ENCODE peak calls at places on chromosome X, in eight cellular contexts. O, C, K, B, D, Z, L and R are unnamed samples.

GRCh38 chrX:119181491-119181890 is 53.9 kb upstream of the KIAA1210 start:
- DNase-seq in O (peak; percentile 12), C (no peak), K (no peak), B (no peak), D (no peak), Z (no peak), L (peak; percentile 36), R (no peak)

GRCh38 chrX:37504991-37505390 is 66.5 kb upstream of the LANCL3 start:
- DNase-seq in O (no peak), C (no peak), K (no peak), B (no peak), D (no peak), Z (no peak), L (no peak), R (no peak)

GRCh38 chrX:79270401-79270800 is 96.7 kb downstream of the ITM2A start:
- DNase-seq in O (no peak), C (peak; percentile 44), K (no peak), B (peak; percentile 42), D (no peak), Z (peak; percentile 46), L (peak; percentile 8), R (peak; percentile 41)

GRCh38 chrX:97039363-97040029 is 155.8 kb downstream of the RPA4 start:
- DNase-seq in O (no peak), C (peak; percentile 53), K (peak; percentile 26), B (no peak), D (no peak), Z (no peak), L (peak; percentile 81), R (no peak)

GRCh38 chrX:115400960-115401359 is 111.4 kb downstream of the LUZP4 start:
- DNase-seq in O (no peak), C (no peak), K (no peak), B (no peak), D (no peak), Z (no peak), L (no peak), R (no peak)

GRCh38 chrX:39731735-39732134 is 366.0 kb downstream of the BCOR start:
- DNase-seq in O (no peak), C (no peak), K (no peak), B (no peak), D (no peak), Z (no peak), L (no peak), R (no peak)

GRCh38 chrX:115898382-115899001 is 272.1 kb upstream of the AGTR2 start:
- DNase-seq in O (peak; percentile 81), C (no peak), K (peak; percentile 29), B (no peak), D (no peak), Z (no peak), L (no peak), R (no peak)

GRCh38 chrX:47690175-47690574 is 31.2 kb upstream of the UXT start:
- DNase-seq in O (no peak), C (no peak), K (no peak), B (no peak), D (no peak), Z (no peak), L (peak; percentile 3), R (no peak)

GRCh38 chrX:31702208-31702607 is 630.4 kb upstream of the FTHL17 start:
- DNase-seq in O (no peak), C (no peak), K (no peak), B (no peak), D (no peak), Z (no peak), L (no peak), R (no peak)

GRCh38 chrX:139823806-139824205 is 109.0 kb downstream of the ATP11C start:
- DNase-seq in O (no peak), C (no peak), K (peak; percentile 25), B (no peak), D (no peak), Z (no peak), L (no peak), R (no peak)

GRCh38 chrX:80808854-80809493 is 703 bp downstream of the BRWD3 start:
- DNase-seq in O (no peak), C (peak; percentile 6), K (no peak), B (peak; percentile 18), D (no peak), Z (no peak), L (no peak), R (no peak)

GRCh38 chrX:123603516-123603915 is 129.3 kb downstream of the THOC2 start:
- DNase-seq in O (no peak), C (no peak), K (no peak), B (no peak), D (no peak), Z (no peak), L (no peak), R (no peak)

GRCh38 chrX:129318375-129318774 is 204.9 kb downstream of the SMARCA1 start:
- DNase-seq in O (peak; percentile 21), C (no peak), K (peak; percentile 35), B (no peak), D (no peak), Z (no peak), L (peak; percentile 34), R (no peak)

GRCh38 chrX:30906726-30907125 is 17.7 kb upstream of the TAB3 start:
- DNase-seq in O (no peak), C (no peak), K (peak; percentile 54), B (no peak), D (no peak), Z (no peak), L (peak; percentile 20), R (no peak)

DNA sequence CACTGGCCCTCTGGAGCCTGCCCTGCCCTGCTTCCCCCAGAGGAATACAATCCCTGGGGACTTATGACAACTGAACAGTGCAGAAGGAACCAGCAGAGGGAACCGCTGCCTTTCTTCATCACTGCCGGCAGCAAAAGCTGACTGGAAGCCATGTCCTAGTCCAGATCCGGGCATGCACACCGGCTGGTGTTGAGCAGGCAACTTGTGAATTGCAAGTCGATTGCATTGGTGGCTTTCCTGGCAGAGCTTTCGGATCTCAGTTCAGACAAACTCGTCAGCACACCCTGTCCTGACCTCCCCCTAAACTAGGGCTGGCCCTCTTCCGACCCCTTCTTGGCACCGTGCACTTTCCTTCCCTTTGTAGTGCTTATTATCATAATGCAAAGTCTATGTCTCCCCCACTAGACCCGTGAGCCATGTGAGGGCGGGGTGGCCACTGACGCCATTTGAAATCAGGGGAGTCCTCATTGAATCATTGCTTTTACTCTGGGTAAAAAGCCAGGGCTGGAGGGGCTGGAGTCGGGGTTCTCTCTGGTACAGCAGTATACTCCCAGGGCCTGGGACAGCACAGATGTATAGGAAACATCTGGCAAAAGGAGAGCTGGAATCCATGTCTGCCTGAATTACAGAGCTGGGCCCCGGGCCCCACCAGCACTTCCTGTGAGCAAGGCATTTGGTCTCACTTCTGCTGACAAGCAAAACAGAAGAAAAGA is 1.8 kb downstream of the ARHGAP4 start:
- DNase-seq in O (peak; percentile 58), C (no peak), K (peak; percentile 44), B (no peak), D (no peak), Z (no peak), L (peak; percentile 64), R (peak; percentile 62)
- TF ChIP-seq CTCF in O (peak; percentile 75), C (peak; percentile 37), K (peak; percentile 25), B (no peak), D (peak; percentile 45), Z (peak; percentile 22), L (peak; percentile 21), R (peak; percentile 52)

DNA sequence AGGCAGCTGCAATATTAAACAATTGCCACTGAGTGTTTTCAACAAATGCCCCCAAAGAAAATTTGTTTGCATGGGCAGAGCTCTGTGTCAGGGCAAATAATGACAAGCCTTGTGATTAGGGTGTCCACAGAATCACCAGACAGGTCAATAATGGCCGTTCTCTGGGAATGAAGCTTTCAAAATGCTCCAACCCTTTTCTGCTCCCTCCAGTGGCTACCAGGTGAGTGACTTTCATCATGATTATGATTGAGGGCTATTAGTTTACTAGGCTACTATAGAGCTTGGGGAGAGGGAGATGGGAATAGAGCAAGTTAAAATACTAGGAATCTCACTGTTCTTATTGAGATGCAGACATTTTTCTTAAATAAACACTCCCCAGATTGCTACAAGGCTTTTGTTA is 23.5 kb downstream of the IRS4 start:
- DNase-seq in O (peak; percentile 0), C (no peak), K (no peak), B (no peak), D (no peak), Z (no peak), L (no peak), R (no peak)
- TF ChIP-seq CTCF in O (no peak), C (no peak), K (no peak), B (no peak), D (no peak), Z (no peak), L (no peak), R (no peak)

DNA sequence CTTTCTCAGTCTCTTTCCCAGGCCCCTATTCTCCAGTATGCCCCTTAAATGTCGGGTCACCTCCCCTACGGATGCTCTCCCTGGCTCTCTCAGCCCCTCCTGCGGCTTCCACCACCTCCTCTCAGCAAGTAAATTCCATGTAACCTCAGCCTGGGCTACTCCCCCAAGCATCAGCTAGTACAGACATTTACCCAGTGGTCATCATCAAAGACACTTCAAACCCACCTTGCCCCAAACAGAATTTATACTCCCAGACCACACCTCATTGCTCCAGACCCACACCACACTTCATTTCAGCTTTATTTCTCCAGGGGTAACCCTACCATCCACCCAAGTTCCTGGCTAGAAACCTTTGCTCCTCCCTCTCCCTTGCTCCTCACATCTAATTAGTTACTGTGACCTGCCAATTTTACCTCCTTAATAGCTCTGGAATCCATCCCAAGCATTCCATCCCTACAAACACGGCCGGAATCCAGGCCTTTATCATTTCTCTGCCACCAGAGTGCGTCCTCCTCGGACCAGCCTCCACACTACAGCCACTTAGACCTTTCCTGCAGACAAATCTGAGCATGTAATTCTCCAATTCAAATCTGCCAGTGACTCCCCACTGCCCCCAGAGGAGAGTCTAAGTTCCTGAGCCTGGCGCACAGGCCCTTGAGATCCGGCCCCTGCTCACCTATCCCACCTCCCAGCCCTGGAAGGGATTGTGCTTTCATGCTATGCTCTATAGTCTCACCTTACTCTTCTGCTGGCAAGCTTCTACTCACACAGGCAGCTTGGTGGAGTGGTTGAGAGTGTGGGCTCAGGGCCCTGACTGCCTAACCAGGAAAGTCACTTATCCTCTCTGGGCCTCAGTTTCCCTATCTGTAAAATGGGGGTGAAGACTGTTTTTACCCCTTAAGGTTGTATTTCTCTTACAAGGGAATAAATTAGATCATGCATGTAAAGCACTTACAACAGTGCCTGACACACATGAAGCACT is 31.4 kb downstream of the PJA1 start:
- DNase-seq in O (peak; percentile 59), C (peak; percentile 8), K (peak; percentile 69), B (no peak), D (no peak), Z (no peak), L (peak; percentile 78), R (no peak)
- TF ChIP-seq CTCF in O (peak; percentile 52), C (peak; percentile 47), K (peak; percentile 55), B (no peak), D (peak; percentile 30), Z (peak; percentile 40), L (peak; percentile 62), R (no peak)

GRCh38 chrX:133218329-133218728 is at the start of gene TFDP3:
- DNase-seq in O (no peak), C (no peak), K (no peak), B (no peak), D (no peak), Z (no peak), L (no peak), R (no peak)

GRCh38 chrX:133214316-133214715 is 3.8 kb downstream of the TFDP3 start:
- DNase-seq in O (no peak), C (no peak), K (no peak), B (no peak), D (no peak), Z (no peak), L (no peak), R (no peak)

GRCh38 chrX:133215017-133215416 is 3.1 kb downstream of the TFDP3 start:
- DNase-seq in O (no peak), C (no peak), K (no peak), B (no peak), D (no peak), Z (no peak), L (no peak), R (no peak)

GRCh38 chrX:133215747-133216146 is 2.4 kb downstream of the TFDP3 start:
- DNase-seq in O (peak; percentile 8), C (no peak), K (peak; percentile 2), B (no peak), D (no peak), Z (no peak), L (no peak), R (no peak)
- TF ChIP-seq CTCF in O (peak; percentile 55), C (peak; percentile 16), K (peak; percentile 29), B (no peak), D (peak; percentile 26), Z (peak; percentile 26), L (no peak), R (no peak)